ENCODE peak calls at places on chromosomes 5 and 9, in four cellular contexts. L is HepG2, J is K562, O is GM12878. E is an unnamed sample.

GRCh38 chr9:130400870-130401269 is 43.9 kb upstream of the ASS1 start:
- DNase-seq in L (no peak), J (no peak), O (no peak), E (no peak)

GRCh38 chr9:70607329-70607728 is 192.9 kb upstream of the KLF9 start:
- DNase-seq in L (no peak), J (no peak), O (no peak), E (no peak)

GRCh38 chr9:136311433-136312375 is 7.8 kb upstream of the CCDC187 start:
- DNase-seq in L (peak; percentile 62), J (peak; percentile 49), O (no peak), E (no peak)

GRCh38 chr5:117681431-117681830 is 1106.8 kb upstream of the SEMA6A start:
- DNase-seq in L (no peak), J (no peak), O (no peak), E (no peak)

GRCh38 chr9:129306318-129306973 is 128.4 kb upstream of the IER5L start:
- DNase-seq in L (no peak), J (no peak), O (no peak), E (no peak)

GRCh38 chr5:166509085-166509484 is 1782.4 kb upstream of the WWC1 start:
- DNase-seq in L (no peak), J (peak; percentile 14), O (no peak), E (no peak)

GRCh38 chr9:131447148-131447547 is 53.3 kb downstream of the PRRC2B start:
- DNase-seq in L (no peak), J (no peak), O (no peak), E (no peak)

GRCh38 chr5:54655266-54655665 is 137.7 kb downstream of the SNX18 start:
- DNase-seq in L (no peak), J (no peak), O (no peak), E (no peak)

DNA sequence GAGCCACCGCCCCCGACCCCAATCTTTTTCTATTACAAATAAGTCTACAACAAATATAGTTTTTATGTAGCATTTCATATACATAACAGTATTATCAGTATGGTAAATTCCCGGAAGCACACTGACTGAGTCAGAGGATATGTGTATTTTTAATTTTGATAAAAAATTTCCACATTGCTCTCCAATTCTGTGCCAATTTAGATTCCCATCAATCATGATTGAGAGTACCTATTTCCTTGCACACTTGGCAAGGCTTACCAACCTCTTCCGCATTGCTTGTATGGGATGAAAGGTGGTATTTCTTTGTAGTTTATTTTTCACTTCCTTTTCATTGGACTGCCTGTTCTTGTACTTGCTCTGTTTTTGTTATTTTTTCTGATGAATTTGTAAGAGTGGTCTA is 204.6 kb downstream of the RFX3 start:
- DNase-seq in L (no peak), J (no peak), O (no peak), E (peak; percentile 91)
- TF ChIP-seq MYC in L (no peak), J (no peak), O (no peak), E (no peak)

DNA sequence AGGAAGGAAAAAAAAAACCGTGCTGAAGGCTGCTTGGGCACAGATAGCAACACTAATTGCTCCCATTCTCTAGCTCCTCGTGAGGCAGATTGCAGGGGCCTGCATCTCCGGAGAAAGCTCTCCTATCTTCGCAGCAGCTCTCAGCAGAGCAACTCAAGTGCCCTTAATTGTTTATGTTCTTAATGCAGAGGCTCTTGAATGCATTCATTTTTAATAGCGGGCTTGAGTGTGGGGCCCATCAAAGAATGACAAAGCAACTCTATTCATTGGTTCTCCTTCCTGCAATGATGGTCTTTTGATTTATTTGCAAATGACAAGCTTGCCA is 23.9 kb downstream of the TLE1 start:
- DNase-seq in L (no peak), J (no peak), O (no peak), E (no peak)
- TF ChIP-seq POLR2AphosphoS5 in L (no peak), J (no peak), O (no peak), E (no peak)

GRCh38 chr5:56147679-56148230 is 85.4 kb downstream of the ANKRD55 start:
- DNase-seq in L (no peak), J (no peak), O (no peak), E (no peak)
- H3K9ac ChIP-seq in L (no peak overlapping the region), J (no peak overlapping the region), O (no peak overlapping the region), E (no peak overlapping the region)

DNA sequence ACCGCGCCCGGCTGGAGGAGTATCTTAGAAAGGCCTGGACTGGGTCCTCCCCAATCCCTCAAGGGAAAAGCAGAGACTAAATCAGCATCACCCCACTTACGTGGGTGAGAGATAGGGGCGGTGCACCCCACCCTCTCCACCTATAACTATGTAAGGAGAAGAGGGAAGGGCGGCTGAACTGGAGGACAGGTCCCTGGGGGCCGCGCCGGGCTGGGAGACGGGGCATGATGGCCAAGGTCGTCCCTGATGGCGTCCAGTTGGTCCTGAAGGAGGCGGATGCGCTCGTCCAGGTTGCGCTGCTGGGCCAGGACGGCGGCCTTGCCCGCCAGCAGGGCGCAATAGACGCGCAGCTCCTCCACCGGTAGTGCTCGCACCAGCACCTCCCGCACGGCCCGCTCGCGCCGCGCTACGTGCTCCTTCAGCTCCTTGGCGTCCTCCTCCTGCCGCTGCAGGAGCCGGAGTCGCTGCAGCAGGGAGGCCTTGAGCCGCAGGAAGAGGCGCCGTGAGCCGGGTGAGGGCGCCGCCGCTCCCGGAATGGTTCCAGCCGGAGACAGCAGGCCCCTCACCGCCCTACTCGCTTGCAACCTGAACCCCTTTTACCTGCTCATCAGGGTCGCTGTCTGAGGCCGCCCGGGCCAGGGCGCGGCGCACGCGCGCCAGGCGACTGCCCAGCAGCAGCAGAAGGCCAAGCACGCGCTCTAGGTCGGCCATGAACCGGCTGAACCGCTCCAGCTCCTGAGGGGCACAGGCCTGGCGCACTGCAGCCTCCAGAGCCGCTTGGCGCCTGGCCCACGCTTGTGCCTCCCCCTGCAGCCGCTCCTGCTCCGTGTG is 7.6 kb downstream of the SHROOM1 start:
- DNase-seq in L (no peak), J (no peak), O (no peak), E (no peak)
- TF ChIP-seq MYC in L (no peak), J (no peak), O (no peak), E (no peak)

GRCh38 chr9:25716220-25716872 is 38.1 kb upstream of the TUSC1 start:
- DNase-seq in L (peak; percentile 6), J (no peak), O (no peak), E (peak; percentile 45)
- TF ChIP-seq POLR2AphosphoS5 in L (no peak), J (no peak), O (no peak), E (no peak)

GRCh38 chr9:99626424-99626823 is 195.3 kb upstream of the NR4A3 start:
- DNase-seq in L (no peak), J (no peak), O (no peak), E (no peak)
- H3K9ac ChIP-seq in L (no peak overlapping the region), J (no peak overlapping the region), O (no peak overlapping the region), E (no peak overlapping the region)

GRCh38 chr5:37846786-37847310 is 7.0 kb upstream of the GDNF start:
- DNase-seq in L (no peak), J (no peak), O (no peak), E (no peak)
- TF ChIP-seq MYC in L (no peak), J (no peak), O (no peak), E (no peak)

DNA sequence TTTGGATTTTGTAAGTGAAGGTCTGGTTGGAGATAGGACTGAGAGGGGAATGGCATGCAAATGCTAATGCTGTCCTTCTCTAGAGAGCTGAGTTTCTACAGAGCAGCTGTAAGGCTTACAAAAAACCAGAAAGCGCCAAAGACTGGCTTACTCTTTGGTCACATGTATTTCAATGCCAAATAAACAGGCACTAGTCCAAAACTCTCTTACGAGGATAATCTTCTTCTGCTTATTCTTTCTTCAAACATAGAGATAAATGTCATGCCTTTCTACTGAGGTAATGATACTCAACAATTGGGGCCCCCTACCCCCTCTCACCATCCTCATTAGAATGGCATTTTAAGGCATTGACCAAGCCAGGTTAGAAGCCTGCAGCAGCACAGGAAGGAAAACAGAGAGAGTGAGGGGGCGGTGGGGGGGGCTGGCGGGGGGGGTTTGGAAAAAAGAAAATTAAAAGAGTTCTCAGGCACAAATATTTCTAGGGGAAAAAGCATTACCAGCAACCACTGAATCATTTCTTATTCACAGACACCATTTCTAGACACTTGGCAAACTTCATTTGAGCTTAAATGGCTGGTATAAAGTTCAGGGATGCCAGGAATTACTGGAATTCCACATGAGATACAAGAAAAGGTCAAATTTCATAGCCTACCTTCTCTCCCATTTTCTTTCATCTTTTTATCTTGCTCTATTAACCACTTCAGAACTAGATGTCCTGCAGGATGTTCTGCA is 34.0 kb downstream of the PUM3 start:
- DNase-seq in L (peak; percentile 89), J (no peak), O (no peak), E (peak; percentile 62)
- TF ChIP-seq POLR2AphosphoS5 in L (no peak), J (no peak), O (no peak), E (no peak)